ENCODE peak calls at places on chromosome X, in four cellular contexts. U is bronchial epithelial cell; V is CD8-positive, alpha-beta memory T cell; R is SK-N-SH. Z is an unnamed sample.

GRCh38 chrX:148417934-148418333 is 82.5 kb upstream of the AFF2 start:
- DNase-seq in U (peak; percentile 45), V (no peak), R (no peak), Z (no peak)

GRCh38 chrX:40508560-40508959 is 72.2 kb upstream of the ATP6AP2 start:
- DNase-seq in U (no peak), V (no peak), R (no peak), Z (no peak)

GRCh38 chrX:97039363-97040029 is 155.8 kb downstream of the RPA4 start:
- DNase-seq in U (peak; percentile 29), V (no peak), R (no peak), Z (no peak)

GRCh38 chrX:100687546-100687945 is 43.5 kb downstream of the SRPX2 start:
- DNase-seq in U (no peak), V (no peak), R (no peak), Z (no peak)

GRCh38 chrX:110170029-110170428 is 147.9 kb downstream of the AMMECR1 start:
- DNase-seq in U (no peak), V (no peak), R (no peak), Z (no peak)

GRCh38 chrX:39258331-39258730 is 457.1 kb downstream of the MID1IP1 start:
- DNase-seq in U (no peak), V (no peak), R (no peak), Z (peak; percentile 9)

GRCh38 chrX:77962068-77962902 is 7.2 kb downstream of the PGAM4 start:
- DNase-seq in U (peak; percentile 28), V (no peak), R (no peak), Z (no peak)

GRCh38 chrX:14064632-14065432 is 35.1 kb upstream of the GEMIN8 start:
- DNase-seq in U (peak; percentile 60), V (no peak), R (no peak), Z (no peak)

GRCh38 chrX:8304668-8305067 is 133.6 kb upstream of the VCX2 start:
- DNase-seq in U (peak; percentile 19), V (no peak), R (no peak), Z (no peak)

GRCh38 chrX:10648608-10649007 is 28.2 kb upstream of the MID1 start:
- DNase-seq in U (no peak), V (no peak), R (peak; percentile 6), Z (no peak)

GRCh38 chrX:76796311-76796710 is 368.8 kb downstream of the MAGEE1 start:
- DNase-seq in U (peak; percentile 18), V (no peak), R (no peak), Z (no peak)

GRCh38 chrX:28880136-28880535 is 292.9 kb downstream of the IL1RAPL1 start:
- DNase-seq in U (no peak), V (no peak), R (no peak), Z (no peak)

GRCh38 chrX:149499766-149500165 is 5.3 kb downstream of the IDS start:
- DNase-seq in U (no peak), V (no peak), R (no peak), Z (no peak)

GRCh38 chrX:1380672-1381233 is 11.2 kb downstream of the SLC25A6 start:
- DNase-seq in U (no peak), V (no peak), R (peak; percentile 51), Z (peak; percentile 71)

GRCh38 chrX:17414839-17415238 is 39.8 kb downstream of the NHS start:
- DNase-seq in U (no peak), V (no peak), R (no peak), Z (no peak)

GRCh38 chrX:152871260-152871659 is 26.6 kb upstream of the ZNF185 start:
- DNase-seq in U (no peak), V (no peak), R (no peak), Z (no peak)

GRCh38 chrX:152869972-152870371 is 27.9 kb upstream of the ZNF185 start:
- DNase-seq in U (no peak), V (no peak), R (no peak), Z (peak; percentile 62)

GRCh38 chrX:152876931-152877840 is 20.7 kb upstream of the ZNF185 start:
- DNase-seq in U (peak; percentile 67), V (no peak), R (no peak), Z (no peak)

GRCh38 chrX:152872522-152872921 is 25.3 kb upstream of the ZNF185 start:
- DNase-seq in U (no peak), V (no peak), R (no peak), Z (no peak)

DNA sequence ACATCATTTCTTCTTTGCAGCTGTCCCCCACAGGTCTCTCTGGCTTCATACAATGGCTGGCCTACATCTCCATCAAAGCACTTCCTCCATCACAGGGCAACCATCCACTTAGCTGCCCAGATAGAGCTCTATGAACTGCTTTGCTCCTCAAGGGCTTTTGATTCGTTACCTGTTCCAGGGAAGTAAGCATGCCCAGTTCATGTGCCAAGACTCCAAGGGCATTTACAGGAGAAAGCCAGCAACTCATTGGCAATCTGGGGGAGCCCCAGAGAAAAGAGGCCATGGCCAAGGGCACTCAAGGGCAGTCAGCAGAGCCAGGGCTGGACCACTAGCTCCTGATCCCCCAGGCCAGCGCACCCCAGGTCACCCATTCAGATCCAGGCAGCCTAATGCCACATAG is 24.5 kb upstream of the ZNF185 start:
- DNase-seq in U (no peak), V (no peak), R (no peak), Z (no peak)
- H3K27me3 ChIP-seq in U (no peaks in the 10 kb centered on the region), V (no peaks in the 10 kb centered on the region), R (peaks cover 24% of the 10 kb centered on the region), Z (no peaks in the 10 kb centered on the region)

GRCh38 chrX:72308209-72308565 is 2.5 kb upstream of the CITED1 start:
- DNase-seq in U (no peak), V (no peak), R (no peak), Z (no peak)
- H3K27me3 ChIP-seq in U (peaks cover 21% of the 10 kb centered on the region), V (peaks cover 23% of the 10 kb centered on the region), R (peaks cover 48% of the 10 kb centered on the region), Z (peaks cover 70% of the 10 kb centered on the region)

GRCh38 chrX:68252664-68253063 is 180.6 kb downstream of the OPHN1 start:
- DNase-seq in U (no peak), V (no peak), R (no peak), Z (no peak)
- H3K27me3 ChIP-seq in U (no peaks in the 10 kb centered on the region), V (no peaks in the 10 kb centered on the region), R (no peaks in the 10 kb centered on the region), Z (no peaks in the 10 kb centered on the region)

DNA sequence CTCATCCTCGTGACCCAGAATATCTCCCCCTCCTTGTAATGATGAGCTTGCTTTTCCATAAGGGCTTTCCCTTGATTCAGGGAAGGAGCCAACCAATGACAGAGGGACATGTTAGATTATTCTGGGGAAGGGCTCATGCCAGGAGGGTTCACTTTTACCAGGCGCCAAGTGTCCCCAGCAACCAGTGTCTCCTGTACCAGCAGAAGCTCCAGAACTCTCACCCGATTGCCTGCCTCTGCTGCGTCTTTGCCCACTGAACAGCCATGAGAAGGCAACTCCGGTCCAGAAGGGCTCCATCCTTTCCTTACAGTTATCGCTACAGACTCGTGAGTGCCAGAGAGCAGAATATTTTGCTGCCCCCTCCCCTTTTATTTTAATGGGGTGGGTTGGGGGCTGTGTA is at the start of gene ATP1B4:
- DNase-seq in U (no peak), V (no peak), R (no peak), Z (no peak)
- H3K27me3 ChIP-seq in U (no peaks in the 10 kb centered on the region), V (no peaks in the 10 kb centered on the region), R (peaks cover 32% of the 10 kb centered on the region), Z (no peaks in the 10 kb centered on the region)

GRCh38 chrX:25531096-25531495 is 515.3 kb upstream of the ARX start:
- DNase-seq in U (peak; percentile 12), V (no peak), R (no peak), Z (no peak)
- H3K27me3 ChIP-seq in U (no peaks in the 10 kb centered on the region), V (no peaks in the 10 kb centered on the region), R (no peaks in the 10 kb centered on the region), Z (no peaks in the 10 kb centered on the region)